ENCODE peak calls at places on chromosome 22, in seven cellular contexts. L, P, N, I, T, U and Z are unnamed samples.

GRCh38 chr22:35648066-35649025 is at the start of gene APOL6:
- DNase-seq in N (peak; percentile 61), T (no peak), P (no peak), U (peak; percentile 75), I (no peak), L (peak; percentile 24), Z (no peak)

GRCh38 chr22:44676441-44677298 is 25.3 kb upstream of the PRR5 start:
- DNase-seq in L (no peak), I (no peak), T (no peak), N (no peak), P (no peak), U (peak; percentile 20), Z (no peak)

GRCh38 chr22:43953988-43954771 is 1.1 kb upstream of the SAMM50 start:
- DNase-seq in P (no peak), I (no peak), L (no peak), T (no peak), U (no peak), N (peak; percentile 51), Z (no peak)

GRCh38 chr22:20651286-20651685 is 122.6 kb upstream of the SERPIND1 start:
- DNase-seq in P (no peak), T (no peak), L (no peak), N (no peak), I (peak; percentile 9), U (no peak), Z (no peak)

GRCh38 chr22:37999236-37999635 is 14.9 kb upstream of the SOX10 start:
- DNase-seq in T (no peak), N (peak; percentile 9), U (peak; percentile 18), I (no peak), L (no peak), P (no peak), Z (no peak)

GRCh38 chr22:49503896-49504521 is 323.7 kb downstream of the BRD1 start:
- DNase-seq in P (no peak), I (no peak), N (no peak), L (no peak), T (no peak), U (peak; percentile 35), Z (peak; percentile 28)

GRCh38 chr22:18994056-18994455 is 58.0 kb upstream of the PRODH start:
- DNase-seq in I (no peak), N (no peak), P (no peak), L (no peak), T (no peak), U (no peak), Z (peak; percentile 49)

GRCh38 chr22:21025266-21025665 is 7.1 kb downstream of the SLC7A4 start:
- DNase-seq in N (no peak), U (no peak), P (no peak), I (no peak), L (no peak), T (no peak), Z (peak; percentile 52)

GRCh38 chr22:38097557-38098409 is 12.7 kb downstream of the BAIAP2L2 start:
- DNase-seq in P (no peak), T (no peak), I (no peak), U (no peak), N (no peak), L (no peak), Z (no peak)

GRCh38 chr22:49667236-49667635 is 160.4 kb downstream of the BRD1 start:
- DNase-seq in I (no peak), L (no peak), N (peak; percentile 69), U (no peak), P (no peak), T (no peak), Z (peak; percentile 59)

GRCh38 chr22:43900206-43900605 is 8.4 kb upstream of the PNPLA5 start:
- DNase-seq in T (no peak), U (no peak), I (no peak), L (no peak), P (no peak), N (no peak), Z (no peak)

GRCh38 chr22:43126506-43127165 is 16.1 kb downstream of the BIK start:
- DNase-seq in P (peak; percentile 46), L (no peak), I (no peak), T (no peak), N (no peak), U (peak; percentile 95), Z (no peak)

GRCh38 chr22:23110190-23110921 is 31.4 kb downstream of the RSPH14 start:
- DNase-seq in N (no peak), T (no peak), U (no peak), I (no peak), P (no peak), L (no peak), Z (no peak)

GRCh38 chr22:32723632-32724031 is 77.9 kb upstream of the TIMP3 start:
- DNase-seq in T (no peak), U (peak; percentile 55), I (peak; percentile 70), L (peak; percentile 13), N (peak; percentile 52), P (peak; percentile 38), Z (no peak)

GRCh38 chr22:37623075-37624016 is 14.7 kb downstream of the GGA1 start:
- DNase-seq in I (no peak), N (peak; percentile 89), P (no peak), L (peak; percentile 70), T (no peak), U (peak; percentile 55), Z (no peak)

GRCh38 chr22:42906605-42907338 is 49.7 kb upstream of the ARFGAP3 start:
- DNase-seq in U (no peak), P (no peak), T (no peak), I (peak; percentile 82), N (no peak), L (no peak), Z (no peak)

GRCh38 chr22:35629406-35630234 is 12.5 kb upstream of the MB start:
- DNase-seq in L (no peak), I (peak; percentile 91), T (no peak), P (peak; percentile 95), N (no peak), U (peak; percentile 99), Z (peak; percentile 94)